ENCODE peak calls at places on chromosomes 11 and 22, in six cellular contexts. V is GM04504; P is cardiac fibroblast; X is activated T-cell treated with anti-CD3 and anti-CD28 coated beads for 1 hour; J is activated CD4-positive, alpha-beta T cell treated with anti-CD3 and anti-CD28 coated beads, Interleukin-2, amount 10 ng/mL, durations not matched to agents 7 days and 5 days; Q is skeletal muscle cell. N is an unnamed sample.

GRCh38 chr11:74571062-74571399 is 21.4 kb upstream of the POLD3 start:
- DNase-seq in Q (no peak), J (no peak), V (no peak), X (no peak), P (no peak), N (no peak)

GRCh38 chr11:17599460-17599925 is 52.4 kb downstream of the OTOG start:
- DNase-seq in V (no peak), J (peak), Q (no peak), P (no peak), X (no peak), N (no peak)

GRCh38 chr11:14638561-14638960 is 5.0 kb upstream of the PDE3B start:
- DNase-seq in X (no peak), V (no peak), J (peak), Q (no peak), P (no peak), N (no peak)

GRCh38 chr11:8930456-8931175 is 2.1 kb downstream of the C11orf16 start:
- DNase-seq in Q (no peak), P (no peak), V (no peak), J (no peak), X (no peak), N (no peak)

GRCh38 chr22:19361501-19362103 is 69.9 kb downstream of the HIRA start:
- DNase-seq in J (no peak), Q (no peak), P (no peak), X (no peak), V (no peak), N (no peak)

GRCh38 chr11:15159085-15159484 is 44.4 kb downstream of the INSC start:
- DNase-seq in Q (no peak), P (peak), X (no peak), V (no peak), J (no peak), N (peak)

GRCh38 chr11:64745523-64746328 is 1.8 kb upstream of the RASGRP2 start:
- DNase-seq in P (peak), V (no peak), Q (no peak), J (peak), X (peak), N (peak)

GRCh38 chr11:74446445-74446844 is 20.9 kb downstream of the KCNE3 start:
- DNase-seq in P (no peak), Q (no peak), J (no peak), V (no peak), X (no peak), N (no peak)

GRCh38 chr22:22520020-22520656 is at the start of gene ZNF280A:
- DNase-seq in Q (peak), X (no peak), J (no peak), V (no peak), P (peak), N (no peak)

GRCh38 chr22:28976588-28976987 is 85.0 kb downstream of the C22orf31 start:
- DNase-seq in V (no peak), J (no peak), P (peak), Q (no peak), X (no peak), N (peak)

GRCh38 chr11:45025716-45026492 is 75.2 kb upstream of the TP53I11 start:
- DNase-seq in J (peak), X (no peak), V (no peak), P (peak), Q (no peak), N (no peak)

GRCh38 chr11:15675683-15676082 is 561.0 kb downstream of the INSC start:
- DNase-seq in V (no peak), J (no peak), P (peak), Q (no peak), X (no peak), N (no peak)

GRCh38 chr11:63537293-63538101 is 889 bp downstream of the PLAAT4 start:
- DNase-seq in X (no peak), P (peak), Q (no peak), V (peak), J (no peak), N (no peak)

GRCh38 chr22:30212363-30212995 is 34.1 kb downstream of the LIF start:
- DNase-seq in J (no peak), Q (peak), X (no peak), P (peak), V (peak), N (peak)

GRCh38 chr11:93089474-93090102 is 108.2 kb downstream of the SLC36A4 start:
- DNase-seq in Q (peak), J (peak), X (no peak), P (peak), V (peak), N (peak)

GRCh38 chr11:60917267-60917666 is 3.3 kb downstream of the TMEM109 start:
- DNase-seq in X (no peak), V (no peak), P (no peak), J (no peak), Q (no peak), N (no peak)

GRCh38 chr11:71284525-71285092 is 32.2 kb upstream of the SHANK2 start:
- DNase-seq in Q (no peak), X (no peak), J (no peak), V (no peak), P (no peak), N (no peak)

GRCh38 chr11:120001161-120002135 is 136.5 kb downstream of the TRIM29 start:
- DNase-seq in X (no peak), V (no peak), Q (no peak), P (no peak), J (no peak), N (no peak)

GRCh38 chr11:8608646-8609045 is 14.6 kb upstream of the STK33 start:
- DNase-seq in J (no peak), Q (peak), X (no peak), P (peak), V (no peak), N (peak)

GRCh38 chr11:66570117-66570825 is 1.9 kb upstream of the CTSF start:
- DNase-seq in X (no peak), J (no peak), V (no peak), P (no peak), Q (no peak), N (no peak)

GRCh38 chr11:128481135-128481534 is 106.2 kb downstream of the ETS1 start:
- DNase-seq in V (peak), Q (peak), P (peak), X (no peak), J (no peak), N (peak)

GRCh38 chr22:43088616-43088978 is 594 bp downstream of the TTLL1 start:
- DNase-seq in P (no peak), X (no peak), Q (no peak), V (no peak), J (no peak), N (no peak)

N was measured in HCEC 1CT.